ENCODE peak calls at places on chromosome 1, in eight cellular contexts. D, U, B, S, A, H, K and R are unnamed samples.

GRCh38 chr1:8370928-8371327 is 53.0 kb downstream of the SLC45A1 start:
- DNase-seq in A (no peak), S (peak), D (no peak), K (no peak), B (no peak), H (no peak), U (no peak), R (no peak)

GRCh38 chr1:66764994-66765578 is 12.8 kb downstream of the DYNLT5 start:
- DNase-seq in S (peak), H (no peak), U (peak), B (peak), D (no peak), A (peak), K (peak), R (peak)

GRCh38 chr1:925532-926421 is 2.1 kb downstream of the SAMD11 start:
- DNase-seq in D (no peak), B (no peak), H (no peak), U (peak), A (peak), S (peak), K (no peak), R (peak)

GRCh38 chr1:30511563-30512252 is 211.7 kb downstream of the MATN1 start:
- DNase-seq in K (no peak), S (peak), A (no peak), D (no peak), B (no peak), H (no peak), U (peak), R (no peak)

GRCh38 chr1:4175566-4176405 is 275.7 kb upstream of the C1orf174 start:
- DNase-seq in U (no peak), K (no peak), H (no peak), A (no peak), B (no peak), D (no peak), S (no peak), R (no peak)

GRCh38 chr1:226973898-226974543 is 33.9 kb downstream of the COQ8A start:
- DNase-seq in D (no peak), B (no peak), K (peak), H (no peak), A (no peak), S (peak), U (no peak), R (no peak)

GRCh38 chr1:219917851-219918466 is 10.4 kb downstream of the SLC30A10 start:
- DNase-seq in U (peak), S (no peak), D (no peak), K (peak), B (peak), A (no peak), H (no peak), R (no peak)

GRCh38 chr1:29145739-29146437 is 22.2 kb upstream of the TMEM200B start:
- DNase-seq in U (peak), S (peak), K (peak), B (no peak), D (no peak), A (no peak), H (no peak), R (no peak)

GRCh38 chr1:79005945-79006344 is 585 bp downstream of the ADGRL4 start:
- DNase-seq in U (no peak), D (no peak), K (no peak), B (no peak), A (no peak), H (no peak), S (peak), R (no peak)

GRCh38 chr1:46490603-46491499 is 1.2 kb downstream of the DMBX1 start:
- DNase-seq in H (no peak), D (no peak), U (no peak), K (no peak), A (no peak), B (no peak), S (no peak), R (no peak)

GRCh38 chr1:232462200-232462599 is 167.7 kb downstream of the SIPA1L2 start:
- DNase-seq in A (no peak), U (peak), S (peak), H (no peak), K (no peak), D (no peak), B (no peak), R (no peak)

GRCh38 chr1:1085171-1085841 is 11.2 kb upstream of the RNF223 start:
- DNase-seq in D (no peak), U (no peak), B (no peak), S (no peak), A (no peak), H (no peak), K (no peak), R (peak)

GRCh38 chr1:25616080-25616931 is at the start of gene MAN1C1:
- DNase-seq in U (peak), D (peak), S (peak), K (peak), B (peak), H (no peak), A (peak), R (peak)

GRCh38 chr1:199073166-199073565 is 434.3 kb downstream of the PTPRC start:
- DNase-seq in A (no peak), D (no peak), U (no peak), H (no peak), S (no peak), B (no peak), K (no peak), R (no peak)

GRCh38 chr1:56452027-56453011 is 127.0 kb downstream of the PLPP3 start:
- DNase-seq in K (no peak), B (no peak), A (no peak), S (no peak), H (no peak), U (no peak), D (no peak), R (no peak)

GRCh38 chr1:56113679-56114078 is 465.7 kb downstream of the PLPP3 start:
- DNase-seq in A (no peak), H (no peak), B (no peak), K (no peak), S (no peak), D (no peak), U (no peak), R (no peak)

GRCh38 chr1:97004054-97004453 is 282.5 kb downstream of the PTBP2 start:
- DNase-seq in B (no peak), A (no peak), D (no peak), U (no peak), S (peak), K (no peak), H (no peak), R (no peak)

GRCh38 chr1:157105988-157106812 is 6.6 kb upstream of the ETV3L start:
- DNase-seq in S (peak), H (peak), B (no peak), K (no peak), U (peak), A (no peak), D (no peak), R (no peak)

GRCh38 chr1:76891931-76892330 is 24.7 kb downstream of the ST6GALNAC5 start:
- DNase-seq in K (no peak), A (no peak), U (no peak), B (no peak), S (peak), D (no peak), H (no peak), R (no peak)

GRCh38 chr1:95233321-95233736 is 681 bp upstream of the RWDD3 start:
- DNase-seq in B (no peak), A (no peak), D (no peak), H (no peak), U (peak), S (peak), K (peak), R (peak)

GRCh38 chr1:212311836-212312497 is 26.8 kb downstream of the PPP2R5A start:
- DNase-seq in S (peak), A (no peak), U (no peak), D (no peak), B (no peak), K (no peak), H (no peak), R (no peak)

GRCh38 chr1:218529691-218530310 is 184.7 kb downstream of the TGFB2 start:
- DNase-seq in B (no peak), S (peak), U (no peak), A (no peak), H (no peak), D (no peak), K (no peak), R (no peak)

GRCh38 chr1:154808909-154809262 is 61.2 kb downstream of the KCNN3 start:
- DNase-seq in A (peak), S (peak), D (no peak), U (no peak), B (no peak), H (no peak), K (no peak), R (no peak)

GRCh38 chr1:172969611-172970010 is 81.1 kb downstream of the TNFSF18 start:
- DNase-seq in U (peak), D (no peak), B (no peak), A (no peak), H (no peak), K (peak), S (peak), R (no peak)

GRCh38 chr1:22520871-22521270 is 42.4 kb upstream of the EPHA8 start:
- DNase-seq in A (no peak), U (no peak), S (no peak), B (no peak), D (no peak), K (no peak), H (no peak), R (no peak)

DNA sequence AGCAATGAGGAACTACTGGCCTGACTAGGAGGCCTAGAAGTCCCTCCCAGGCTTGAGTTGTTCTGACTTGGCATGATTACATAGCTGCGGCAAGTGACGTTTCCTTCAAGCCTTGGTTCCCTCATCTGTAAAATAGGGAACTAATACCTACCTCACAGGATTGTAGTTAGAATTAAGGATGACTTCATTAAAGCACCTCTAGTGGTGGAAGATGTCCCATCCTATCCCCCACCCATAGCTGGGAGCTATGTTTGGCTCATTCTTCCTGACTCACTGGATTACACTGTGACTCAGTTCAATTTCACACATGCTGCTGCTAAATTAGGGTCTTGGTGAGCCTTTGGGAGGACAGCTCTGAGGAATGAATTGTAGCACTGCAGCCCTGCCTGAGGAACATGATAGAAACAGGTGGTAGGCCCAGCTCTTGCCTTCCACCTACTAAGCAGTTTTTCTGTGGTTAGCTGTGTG is 6.0 kb upstream of the SHISA4 start:
- DNase-seq in D (no peak), H (peak), K (no peak), A (peak), B (peak), U (peak), S (peak), R (no peak)
- TF ChIP-seq RAD21 in D (no peak), H (no peak), K (no peak), A (no peak), B (no peak), U (no peak), S (no peak), R (no peak)

DNA sequence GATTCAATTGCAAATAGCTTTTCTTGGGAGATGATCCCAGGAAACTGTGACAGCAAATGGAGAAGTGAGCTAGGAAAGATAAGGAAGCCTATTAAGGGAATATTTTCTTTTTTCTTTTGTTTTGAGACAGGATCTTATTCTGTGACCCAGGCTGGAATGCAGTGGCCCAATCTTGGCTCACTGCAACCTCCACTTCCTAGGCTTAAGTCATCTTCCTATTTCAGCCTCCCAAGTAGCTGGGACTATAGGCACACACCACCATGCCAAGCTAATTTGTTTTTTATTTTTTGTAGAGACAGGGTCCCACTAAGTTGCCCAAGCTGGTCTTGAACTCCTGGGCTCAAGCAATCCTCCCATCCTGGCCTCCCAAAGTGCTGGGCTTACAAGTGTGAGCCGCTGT is 433.7 kb downstream of the RPS6KC1 start:
- DNase-seq in B (no peak), K (no peak), S (no peak), H (no peak), U (no peak), D (no peak), A (no peak), R (no peak)
- TF ChIP-seq RAD21 in B (no peak), K (no peak), S (no peak), H (no peak), U (no peak), D (no peak), A (no peak), R (no peak)

GRCh38 chr1:19032701-19033515 is 76.4 kb upstream of the IFFO2 start:
- DNase-seq in A (no peak), K (no peak), D (no peak), S (no peak), H (no peak), B (no peak), U (no peak), R (no peak)

GRCh38 chr1:19032413-19032695 is 75.9 kb upstream of the IFFO2 start:
- DNase-seq in H (no peak), U (no peak), S (no peak), B (no peak), D (no peak), A (no peak), K (no peak), R (no peak)

GRCh38 chr1:19028546-19029129 is 72.2 kb upstream of the IFFO2 start:
- DNase-seq in S (no peak), B (no peak), D (no peak), U (no peak), A (no peak), H (no peak), K (no peak), R (no peak)

GRCh38 chr1:19028110-19028509 is 71.6 kb upstream of the IFFO2 start:
- DNase-seq in D (no peak), K (no peak), U (no peak), B (no peak), S (no peak), A (no peak), H (no peak), R (no peak)

GRCh38 chr1:19029191-19030085 is 73.0 kb upstream of the IFFO2 start:
- DNase-seq in U (no peak), H (no peak), A (no peak), D (no peak), K (no peak), S (no peak), B (no peak), R (no peak)
- TF ChIP-seq RAD21 in U (no peak), H (no peak), A (no peak), D (no peak), K (peak), S (no peak), B (no peak), R (no peak)

DNA sequence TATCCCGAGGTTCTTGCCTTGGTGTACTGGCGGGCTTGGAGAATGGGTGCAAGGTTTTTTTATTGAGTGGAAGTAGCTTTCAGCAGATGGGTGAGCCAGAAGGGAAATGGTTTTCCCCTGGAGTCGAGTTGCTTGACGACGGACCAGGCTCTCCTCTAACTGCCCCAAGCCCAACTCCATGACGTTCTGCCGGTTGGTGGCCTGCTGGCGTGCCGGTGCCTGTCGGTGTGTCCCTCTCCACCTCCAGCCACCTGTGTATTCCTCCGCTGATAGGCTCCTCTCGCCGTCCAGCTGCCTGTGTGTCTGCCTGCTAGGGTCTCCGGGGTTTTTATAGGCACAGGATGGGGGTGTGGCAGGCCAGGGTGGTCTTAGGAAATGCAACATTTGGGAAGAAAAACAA is 34.3 kb upstream of the PTGFRN start:
- DNase-seq in H (no peak), U (no peak), K (no peak), A (no peak), S (no peak), D (no peak), B (no peak), R (no peak)
- TF ChIP-seq RAD21 in H (no peak), U (no peak), K (no peak), A (no peak), S (no peak), D (no peak), B (no peak), R (no peak)

GRCh38 chr1:26941311-26941710 is 19.0 kb downstream of the KDF1 start:
- DNase-seq in B (no peak), S (no peak), K (no peak), D (no peak), U (no peak), H (no peak), A (no peak), R (no peak)

GRCh38 chr1:26936823-26937222 is 15.3 kb downstream of the NUDC start:
- DNase-seq in H (no peak), A (no peak), K (no peak), S (no peak), D (no peak), U (no peak), B (no peak), R (no peak)

GRCh38 chr1:26942656-26943055 is 17.6 kb downstream of the KDF1 start:
- DNase-seq in B (no peak), A (no peak), D (no peak), H (no peak), U (no peak), K (no peak), S (no peak), R (no peak)

GRCh38 chr1:26938659-26939025 is 17.1 kb downstream of the NUDC start:
- DNase-seq in H (no peak), B (no peak), K (no peak), U (no peak), S (no peak), A (no peak), D (no peak), R (no peak)

DNA sequence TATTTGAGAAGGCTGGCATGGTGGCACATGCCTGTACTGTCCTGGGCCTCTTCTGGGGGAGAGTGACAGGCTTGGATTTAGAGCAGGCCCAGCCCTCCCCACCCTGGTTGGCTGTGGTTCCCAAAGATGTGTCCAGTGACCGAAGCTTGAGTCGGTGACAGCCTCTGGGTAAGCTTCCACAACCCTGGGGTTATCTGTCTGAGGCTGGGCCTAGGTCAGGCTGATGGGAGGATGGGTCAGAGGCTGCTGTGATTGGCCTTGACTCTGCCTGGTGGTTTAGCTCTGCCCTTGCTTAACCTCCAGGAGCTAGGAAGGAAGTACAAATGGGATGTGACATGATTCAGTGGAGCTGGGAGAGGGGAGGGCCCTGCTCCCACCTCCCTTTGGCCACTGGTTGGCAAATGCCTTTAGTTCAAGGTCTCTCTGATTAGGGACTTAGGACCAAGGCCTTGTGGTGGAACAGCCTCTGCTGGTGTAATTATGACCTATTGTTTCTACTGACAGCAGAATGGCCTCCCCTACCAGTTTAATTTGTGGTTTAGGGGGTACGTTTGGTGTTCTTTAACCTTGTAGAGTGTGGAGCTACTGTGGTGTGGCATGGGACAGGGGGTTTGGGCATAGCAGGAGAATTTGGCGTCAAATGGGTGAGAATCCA is 16.6 kb downstream of the NUDC start:
- DNase-seq in A (no peak), H (no peak), B (no peak), U (no peak), D (no peak), S (no peak), K (peak), R (no peak)
- TF ChIP-seq RAD21 in A (no peak), H (no peak), B (no peak), U (no peak), D (no peak), S (no peak), K (no peak), R (no peak)

GRCh38 chr1:225693085-225693698 is 40.3 kb upstream of the ENAH start:
- DNase-seq in A (no peak), B (no peak), D (no peak), K (no peak), H (no peak), U (no peak), S (no peak), R (no peak)

GRCh38 chr1:225692517-225692879 is 39.6 kb upstream of the ENAH start:
- DNase-seq in U (no peak), S (no peak), A (no peak), D (no peak), B (no peak), H (no peak), K (no peak), R (no peak)

GRCh38 chr1:225697437-225697836 is 44.5 kb upstream of the ENAH start:
- DNase-seq in K (no peak), S (no peak), B (no peak), D (no peak), A (no peak), H (no peak), U (no peak), R (no peak)

GRCh38 chr1:225694151-225694603 is 41.3 kb upstream of the ENAH start:
- DNase-seq in S (peak), D (no peak), B (no peak), U (peak), A (no peak), K (peak), H (no peak), R (peak)

DNA sequence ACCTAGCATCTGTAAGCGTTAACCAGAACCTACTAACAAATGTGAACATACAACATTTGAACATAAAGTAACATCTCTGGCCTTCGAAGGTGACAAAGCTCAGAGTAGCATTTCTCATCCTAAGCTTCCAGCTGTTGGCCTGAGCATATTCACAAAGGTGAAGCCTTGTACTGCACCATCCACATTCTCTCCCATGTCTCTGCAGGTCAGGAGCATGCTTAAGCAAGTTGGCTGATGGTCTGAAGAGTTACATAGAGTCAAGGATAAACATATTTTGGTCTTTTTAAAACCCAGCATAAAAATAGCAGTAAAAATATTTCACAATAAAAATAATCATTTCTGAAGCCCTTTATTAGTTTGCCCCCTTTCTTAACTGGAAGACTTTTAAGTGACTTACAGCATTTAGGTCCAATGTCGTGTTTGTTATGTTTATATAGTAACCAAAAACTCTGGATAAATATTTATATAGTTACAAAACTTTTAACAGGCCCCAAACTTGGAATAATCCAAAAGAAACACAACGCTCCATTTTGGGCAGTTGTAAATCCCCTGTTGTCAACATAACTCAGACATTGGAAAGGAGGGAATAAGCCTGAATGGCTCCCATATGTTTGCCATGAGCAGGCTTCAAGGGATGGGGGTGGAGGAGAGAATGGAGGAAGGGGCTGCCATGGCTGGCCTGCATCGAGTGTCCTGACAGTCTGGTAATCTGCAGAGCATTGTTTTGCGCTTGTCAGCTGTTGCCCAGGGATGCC is 42.8 kb upstream of the ENAH start:
- DNase-seq in B (no peak), A (no peak), S (peak), K (peak), H (no peak), D (no peak), U (no peak), R (peak)
- TF ChIP-seq RAD21 in B (no peak), A (no peak), S (no peak), K (no peak), H (no peak), D (no peak), U (no peak), R (no peak)

GRCh38 chr1:239899747-239900146 is 191.9 kb upstream of the FMN2 start:
- DNase-seq in B (no peak), K (peak), S (no peak), A (no peak), H (no peak), U (no peak), D (no peak), R (no peak)
- TF ChIP-seq RAD21 in B (no peak), K (no peak), S (no peak), A (no peak), H (no peak), U (no peak), D (no peak), R (no peak)